ENCODE peak calls at places on chromosome 5, in eight cellular contexts. M is fibroblast of the aortic adventitia, W is upper lobe of right lung, X is adrenal gland, T is PC-3, L is tibial nerve, D is kidney, R is lower leg skin. U is an unnamed sample.

GRCh38 chr5:83474170-83474796 is 2.7 kb downstream of the VCAN start:
- DNase-seq in L (peak; percentile 73), T (peak; percentile 86), R (peak; percentile 75), X (peak; percentile 76), W (peak; percentile 88), M (peak; percentile 93), D (peak; percentile 96), U (peak; percentile 82)

GRCh38 chr5:43000198-43000840 is 39.8 kb downstream of the ANXA2R start:
- DNase-seq in R (no peak), L (no peak), W (no peak), T (no peak), D (peak; percentile 68), M (peak; percentile 33), X (peak; percentile 43), U (no peak)

GRCh38 chr5:112418412-112419049 is 546 bp downstream of the EPB41L4A start:
- DNase-seq in D (no peak), X (peak; percentile 2), W (no peak), R (no peak), T (no peak), L (no peak), M (no peak), U (no peak)

GRCh38 chr5:132302413-132302812 is 8.2 kb downstream of the SLC22A4 start:
- DNase-seq in X (no peak), T (no peak), R (no peak), M (no peak), D (no peak), W (no peak), L (no peak), U (no peak)

GRCh38 chr5:32583582-32584232 is 1.6 kb upstream of the SUB1 start:
- DNase-seq in W (no peak), R (no peak), L (no peak), D (no peak), X (no peak), T (no peak), M (no peak), U (peak; percentile 96)

GRCh38 chr5:142327111-142327842 is 2.5 kb upstream of the SPRY4 start:
- DNase-seq in D (no peak), L (no peak), R (no peak), M (peak; percentile 79), T (peak; percentile 58), W (no peak), X (no peak), U (no peak)

GRCh38 chr5:104171958-104172357 is 609.4 kb upstream of the NUDT12 start:
- DNase-seq in M (no peak), L (no peak), D (no peak), R (no peak), T (no peak), X (no peak), W (no peak), U (no peak)

GRCh38 chr5:378976-379742 is 57.6 kb downstream of the AHRR start:
- DNase-seq in R (no peak), D (peak; percentile 10), L (no peak), M (peak; percentile 62), X (no peak), W (peak; percentile 40), T (peak; percentile 5), U (peak; percentile 65)

GRCh38 chr5:80976985-80977384 is 16.8 kb downstream of the RASGRF2 start:
- DNase-seq in W (no peak), M (no peak), L (no peak), X (no peak), D (no peak), R (no peak), T (peak; percentile 40), U (no peak)

GRCh38 chr5:24325306-24325832 is 319.4 kb downstream of the CDH10 start:
- DNase-seq in T (no peak), W (no peak), M (no peak), L (no peak), D (no peak), X (no peak), R (no peak), U (no peak)

GRCh38 chr5:91219803-91220371 is 163.2 kb downstream of the ARRDC3 start:
- DNase-seq in M (no peak), L (no peak), T (peak; percentile 32), X (peak; percentile 28), D (no peak), W (no peak), R (no peak), U (peak; percentile 64)

GRCh38 chr5:99179206-99179605 is 250.4 kb upstream of the CHD1 start:
- DNase-seq in L (no peak), T (no peak), W (no peak), D (no peak), R (no peak), M (no peak), X (no peak), U (no peak)

GRCh38 chr5:102666164-102666951 is 88.7 kb upstream of the PAM start:
- DNase-seq in M (no peak), R (no peak), T (peak; percentile 35), D (no peak), W (no peak), X (peak; percentile 71), L (no peak), U (no peak)

GRCh38 chr5:170490381-170490780 is 13.4 kb upstream of the KCNIP1 start:
- DNase-seq in R (no peak), W (no peak), M (no peak), X (no peak), L (no peak), T (no peak), D (no peak), U (no peak)

GRCh38 chr5:107893642-107894041 is 222.9 kb upstream of the EFNA5 start:
- DNase-seq in M (peak; percentile 76), L (no peak), D (no peak), W (no peak), T (no peak), R (peak; percentile 21), X (peak; percentile 21), U (no peak)

GRCh38 chr5:107486489-107486888 is 184.2 kb downstream of the EFNA5 start:
- DNase-seq in R (no peak), T (peak; percentile 78), L (no peak), M (peak; percentile 14), X (no peak), D (no peak), W (no peak), U (peak; percentile 88)

GRCh38 chr5:38576971-38577684 is 20.7 kb upstream of the LIFR start:
- DNase-seq in L (no peak), R (no peak), M (no peak), X (no peak), T (no peak), W (no peak), D (no peak), U (no peak)

GRCh38 chr5:96961053-96961452 is 25.2 kb downstream of the LNPEP start:
- DNase-seq in T (no peak), L (no peak), M (no peak), X (no peak), W (no peak), D (no peak), R (no peak), U (peak; percentile 81)

GRCh38 chr5:74541381-74541781 is 99.1 kb downstream of the ENC1 start:
- DNase-seq in M (no peak), W (no peak), R (no peak), X (no peak), T (peak; percentile 84), D (no peak), L (no peak), U (no peak)

GRCh38 chr5:157710887-157711286 is 20.3 kb upstream of the THG1L start:
- DNase-seq in L (no peak), D (no peak), M (peak; percentile 70), X (no peak), R (no peak), T (peak; percentile 84), W (no peak), U (no peak)
- H3K4me3 ChIP-seq in L (no peak overlapping the region), D (no peak overlapping the region), M (no peak overlapping the region), X (no peak overlapping the region), R (no peak overlapping the region), T (no peak overlapping the region), W (no peak overlapping the region), U (no peak overlapping the region)

GRCh38 chr5:146089287-146089686 is 16.1 kb downstream of the PLAC8L1 start:
- DNase-seq in X (no peak), W (no peak), D (no peak), L (no peak), T (no peak), R (no peak), M (no peak), U (no peak)
- TF ChIP-seq CTCF in X (no peak), W (no peak), D (no peak), L (no peak), T (no peak), R (no peak), M (no peak), U (no peak)

GRCh38 chr5:14155730-14156129 is 12.6 kb downstream of the TRIO start:
- DNase-seq in T (no peak), L (no peak), W (no peak), X (no peak), D (no peak), M (no peak), R (no peak), U (no peak)

GRCh38 chr5:14156611-14157493 is 13.7 kb downstream of the TRIO start:
- DNase-seq in X (no peak), T (peak; percentile 98), L (no peak), M (peak; percentile 98), R (peak; percentile 41), D (no peak), W (no peak), U (peak; percentile 83)

GRCh38 chr5:14155075-14155474 is 11.9 kb downstream of the TRIO start:
- DNase-seq in L (no peak), T (no peak), X (no peak), W (no peak), R (no peak), D (no peak), M (no peak), U (peak; percentile 62)

GRCh38 chr5:14153071-14153864 is 10.1 kb downstream of the TRIO start:
- DNase-seq in X (no peak), W (no peak), D (no peak), M (no peak), R (no peak), L (no peak), T (no peak), U (no peak)

DNA sequence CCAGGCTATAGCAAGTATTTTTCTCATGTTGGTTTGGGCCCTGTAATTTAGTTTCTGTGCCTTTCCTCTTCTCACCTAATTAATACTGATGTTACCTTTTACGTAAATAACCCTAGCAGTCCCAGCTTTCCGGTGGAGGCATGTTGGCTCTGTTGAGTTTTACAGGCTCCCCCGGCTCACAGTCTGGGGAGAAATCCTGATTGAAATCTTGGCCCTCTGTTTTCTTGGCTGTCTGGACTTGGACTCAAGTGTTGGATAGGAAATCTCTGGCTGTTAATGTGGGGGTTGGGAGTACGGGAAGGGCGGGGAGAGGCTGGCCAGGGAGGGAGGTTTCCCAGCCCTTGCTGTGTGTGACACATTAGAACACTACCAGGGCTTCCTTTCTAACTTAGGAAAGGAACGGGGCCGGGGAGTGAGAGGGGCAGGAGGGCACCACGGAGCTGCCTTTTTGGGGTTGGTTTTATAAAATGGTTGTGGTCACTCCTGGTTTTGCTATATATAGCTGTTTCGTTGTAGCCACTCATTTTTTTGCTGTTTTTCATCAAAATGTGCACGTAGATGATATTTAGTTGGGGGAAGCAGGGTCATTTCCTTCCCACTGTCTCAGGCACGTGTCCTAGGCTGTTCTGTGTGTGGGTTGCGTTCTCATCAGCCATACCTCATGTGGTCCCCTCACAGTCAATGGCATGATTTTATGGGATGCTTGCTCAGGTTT is 10.9 kb downstream of the TRIO start:
- DNase-seq in D (peak; percentile 84), W (peak; percentile 75), L (no peak), X (peak; percentile 61), T (peak; percentile 79), M (peak; percentile 79), R (peak; percentile 71), U (peak; percentile 52)
- H3K4me3 ChIP-seq in D (peak overlapping the region; percentile 14), W (peak overlapping the region; percentile 8), L (no peak overlapping the region), X (no peak overlapping the region), T (peak overlapping the region; percentile 33), M (peak overlapping the region; percentile 26), R (no peak overlapping the region), U (peak overlapping the region; percentile 48)

GRCh38 chr5:78777901-78778300 is 129.3 kb upstream of the LHFPL2 start:
- DNase-seq in R (no peak), D (no peak), T (no peak), X (no peak), M (no peak), L (no peak), W (no peak), U (no peak)
- TF ChIP-seq CTCF in R (no peak), D (no peak), T (no peak), X (no peak), M (no peak), L (no peak), W (no peak), U (no peak)

U was measured in GM12865.